ENCODE peak calls at places on chromosomes 3 and 15, in four cellular contexts. N, W, X and Y are unnamed samples.

GRCh38 chr3:151452346-151452745 is 8.5 kb downstream of the IGSF10 start:
- DNase-seq in N (no peak), W (no peak), X (no peak), Y (no peak)

GRCh38 chr3:76177650-76178049 is 392.3 kb upstream of the ZNF717 start:
- DNase-seq in N (no peak), W (no peak), X (no peak), Y (no peak)

GRCh38 chr3:120841264-120841663 is 66.7 kb upstream of the STXBP5L start:
- DNase-seq in N (no peak), W (no peak), X (no peak), Y (no peak)

GRCh38 chr3:38990621-38991020 is 61.1 kb downstream of the SCN11A start:
- DNase-seq in N (peak; percentile 30), W (no peak), X (no peak), Y (no peak)

GRCh38 chr3:59771760-59772159 is 721.9 kb upstream of the CFAP20DC start:
- DNase-seq in N (peak; percentile 94), W (no peak), X (peak; percentile 89), Y (no peak)

GRCh38 chr3:15384510-15385237 is 42.7 kb downstream of the METTL6 start:
- DNase-seq in N (no peak), W (no peak), X (no peak), Y (no peak)

GRCh38 chr15:65828566-65828965 is 36.5 kb upstream of the DENND4A start:
- DNase-seq in N (no peak), W (no peak), X (no peak), Y (no peak)

GRCh38 chr3:123419850-123420292 is 29.0 kb downstream of the ADCY5 start:
- DNase-seq in N (no peak), W (peak; percentile 81), X (peak; percentile 2), Y (no peak)

GRCh38 chr3:111541911-111542483 is at the start of gene CD96:
- DNase-seq in N (peak; percentile 65), W (no peak), X (peak; percentile 31), Y (no peak)

GRCh38 chr3:31066999-31067398 is 172.5 kb upstream of the GADL1 start:
- DNase-seq in N (peak; percentile 97), W (peak; percentile 30), X (peak; percentile 99), Y (no peak)

GRCh38 chr3:117788086-117788485 is 1078.5 kb downstream of the TUSC7 start:
- DNase-seq in N (peak; percentile 90), W (peak; percentile 25), X (peak; percentile 78), Y (no peak)

GRCh38 chr3:19250959-19251610 is 102.8 kb downstream of the KCNH8 start:
- DNase-seq in N (no peak), W (no peak), X (no peak), Y (peak; percentile 58)

GRCh38 chr3:66490214-66490613 is 10.6 kb downstream of the LRIG1 start:
- DNase-seq in N (peak; percentile 87), W (no peak), X (peak; percentile 53), Y (no peak)

GRCh38 chr15:29934251-29934650 is 112.0 kb upstream of the TJP1 start:
- DNase-seq in N (peak; percentile 87), W (no peak), X (peak; percentile 86), Y (no peak)

GRCh38 chr15:63094495-63094931 is 27.1 kb upstream of the LACTB start:
- DNase-seq in N (peak; percentile 86), W (no peak), X (no peak), Y (no peak)

GRCh38 chr3:103614719-103615118 is 1179.9 kb downstream of the ZPLD1 start:
- DNase-seq in N (no peak), W (no peak), X (no peak), Y (no peak)

GRCh38 chr3:142224482-142225072 is 808 bp downstream of the GK5 start:
- DNase-seq in N (no peak), W (no peak), X (no peak), Y (no peak)

GRCh38 chr3:134249935-134250716 is 533 bp downstream of the RYK start:
- DNase-seq in N (peak; percentile 28), W (peak; percentile 48), X (peak; percentile 19), Y (peak; percentile 84)

GRCh38 chr3:156750191-156750873 is 75.8 kb upstream of the LEKR1 start:
- DNase-seq in N (peak; percentile 65), W (no peak), X (peak; percentile 49), Y (peak; percentile 70)

GRCh38 chr3:115293321-115293720 is 146.2 kb upstream of the ZBTB20 start:
- DNase-seq in N (no peak), W (no peak), X (no peak), Y (no peak)

GRCh38 chr3:113626513-113627371 is 69.7 kb downstream of the USF3 start:
- DNase-seq in N (peak; percentile 58), W (peak; percentile 49), X (peak; percentile 68), Y (peak; percentile 87)

DNA sequence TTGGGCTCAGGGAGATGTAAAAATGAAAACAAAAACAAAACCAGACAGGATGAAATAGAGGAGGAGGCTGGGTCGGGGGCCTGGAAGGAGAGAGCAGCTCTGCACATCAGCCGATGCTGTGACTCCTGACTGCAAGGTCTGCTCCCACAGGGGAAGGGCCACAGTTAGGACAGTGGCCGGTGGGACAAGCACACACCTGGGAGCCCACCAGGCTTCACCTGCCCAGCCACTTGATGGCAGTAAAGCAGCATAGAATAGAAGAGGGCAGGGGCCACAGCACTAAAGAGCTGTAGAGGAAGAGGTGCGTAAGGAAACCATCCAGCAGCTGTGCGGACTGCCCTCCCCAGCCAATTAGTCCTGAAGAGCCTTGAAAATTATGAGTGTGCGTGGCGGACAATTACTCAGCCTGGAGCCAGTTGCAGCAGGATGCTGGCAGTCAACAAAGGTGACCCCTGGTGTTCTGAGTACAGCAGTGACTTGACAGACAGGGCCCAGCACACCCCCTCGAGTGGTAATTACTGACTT is 29.8 kb downstream of the ALS2CL start:
- DNase-seq in N (peak; percentile 46), W (no peak), X (peak; percentile 20), Y (peak; percentile 77)
- TF ChIP-seq CTCF in N (peak; percentile 6), W (no peak), X (no peak), Y (peak; percentile 72)

GRCh38 chr15:40354408-40355171 is 3.4 kb upstream of the DISP2 start:
- DNase-seq in N (peak; percentile 39), W (no peak), X (peak; percentile 36), Y (peak; percentile 82)
- TF ChIP-seq CTCF in N (peak; percentile 70), W (peak; percentile 38), X (peak; percentile 63), Y (peak; percentile 59)

GRCh38 chr3:69325151-69325550 is 60.7 kb downstream of the FRMD4B start:
- DNase-seq in N (no peak), W (no peak), X (no peak), Y (no peak)

GRCh38 chr3:69323941-69324340 is 61.9 kb downstream of the FRMD4B start:
- DNase-seq in N (no peak), W (no peak), X (no peak), Y (no peak)

GRCh38 chr3:69322110-69322509 is 63.8 kb downstream of the FRMD4B start:
- DNase-seq in N (no peak), W (no peak), X (no peak), Y (no peak)

GRCh38 chr3:69326821-69327433 is 59.0 kb downstream of the FRMD4B start:
- DNase-seq in N (no peak), W (no peak), X (peak; percentile 3), Y (no peak)

GRCh38 chr3:69324362-69325025 is 61.4 kb downstream of the FRMD4B start:
- DNase-seq in N (no peak), W (peak; percentile 30), X (no peak), Y (peak; percentile 62)
- TF ChIP-seq CTCF in N (no peak), W (no peak), X (peak; percentile 21), Y (peak; percentile 83)

GRCh38 chr3:189192725-189193124 is 21.0 kb downstream of the TPRG1 start:
- DNase-seq in N (no peak), W (no peak), X (no peak), Y (no peak)

DNA sequence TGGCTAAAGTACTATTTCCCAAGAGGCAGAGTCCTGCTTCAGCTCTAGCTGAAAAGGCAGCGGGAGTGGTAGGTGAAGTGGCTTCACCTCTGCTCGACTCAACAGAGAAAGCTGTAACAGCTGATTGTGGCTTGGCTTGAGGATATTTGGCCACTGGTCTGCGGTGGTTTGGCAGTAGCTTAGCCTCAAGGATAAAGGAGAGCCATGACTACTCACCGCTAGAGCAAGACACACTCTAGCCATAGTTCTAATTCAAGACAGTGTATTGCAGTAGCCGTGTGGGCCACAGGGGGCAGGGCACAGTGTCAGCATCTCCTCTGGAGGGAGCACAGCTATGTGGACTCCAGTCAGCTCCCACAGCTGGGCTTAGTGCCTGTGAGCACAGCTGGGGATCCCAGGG is 23.5 kb downstream of the TPRG1 start:
- DNase-seq in N (no peak), W (no peak), X (peak; percentile 4), Y (peak; percentile 73)
- TF ChIP-seq CTCF in N (no peak), W (no peak), X (peak; percentile 33), Y (peak; percentile 66)

DNA sequence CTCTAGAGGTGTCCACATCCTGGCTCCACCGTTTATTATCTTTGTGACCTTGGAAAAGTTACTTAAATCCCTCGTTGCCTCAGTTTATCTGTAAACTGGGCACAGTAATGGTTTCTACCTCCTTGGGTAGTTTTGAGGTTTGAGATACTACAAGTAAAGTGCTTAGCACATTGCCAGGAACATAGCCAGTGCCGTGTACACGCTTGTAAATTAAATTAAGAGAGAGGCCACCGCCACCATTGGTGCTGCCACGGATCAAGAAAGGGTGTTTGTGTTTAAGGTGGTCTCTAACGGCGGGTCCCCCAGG is 5.8 kb upstream of the WNT7A start:
- DNase-seq in N (no peak), W (no peak), X (no peak), Y (no peak)
- TF ChIP-seq CTCF in N (no peak), W (no peak), X (no peak), Y (peak; percentile 9)

GRCh38 chr3:190513409-190514162 is at the start of gene IL1RAP:
- DNase-seq in N (peak; percentile 88), W (peak; percentile 87), X (peak; percentile 91), Y (peak; percentile 94)
- TF ChIP-seq CTCF in N (peak; percentile 77), W (peak; percentile 82), X (no peak), Y (peak; percentile 92)

GRCh38 chr3:32239638-32240550 is 1.4 kb downstream of the CMTM8 start:
- DNase-seq in N (no peak), W (no peak), X (peak; percentile 38), Y (peak; percentile 83)
- TF ChIP-seq CTCF in N (no peak), W (no peak), X (peak; percentile 44), Y (peak; percentile 78)

GRCh38 chr3:184305577-184305976 is 6.5 kb downstream of the PSMD2 start:
- DNase-seq in N (peak; percentile 14), W (no peak), X (peak; percentile 38), Y (no peak)
- TF ChIP-seq CTCF in N (peak; percentile 24), W (peak; percentile 7), X (peak; percentile 39), Y (peak; percentile 67)

GRCh38 chr3:72190050-72190449 is 405.1 kb upstream of the PROK2 start:
- DNase-seq in N (no peak), W (no peak), X (no peak), Y (no peak)
- TF ChIP-seq CTCF in N (no peak), W (no peak), X (no peak), Y (no peak)